ENCODE peak calls at places on chromosomes 11 and 22, in five cellular contexts. C is activated CD4-positive, alpha-beta T cell treated with anti-CD3 and anti-CD28 coated beads for 24 hours; A is activated T-helper 1 cell treated with anti-CD3 and anti-CD28 coated beads, Interleukin-12 subunit alpha, Interleukin-12 subunit beta, Interleukin-2, Interleukin-4 antibody, amounts not matched to agents 30 ng/mL and 10 ng/mL and 1 ng/mL, durations not matched to agents 14 hours and 24 hours and 36 hours; Y is ELR; E is HTR-8/SVneo. P is an unnamed sample.

GRCh38 chr22:49406047-49406650 is 421.5 kb downstream of the BRD1 start:
- DNase-seq in A (no peak), E (no peak), C (no peak), Y (no peak), P (no peak)

GRCh38 chr11:118533769-118534729 is 3.1 kb downstream of the TMEM25 start:
- DNase-seq in C (no peak), A (no peak), E (no peak), Y (no peak), P (no peak)

GRCh38 chr11:69854719-69855118 is 35.5 kb upstream of the FGF3 start:
- DNase-seq in E (peak; percentile 52), C (no peak), A (no peak), Y (peak; percentile 85), P (no peak)

GRCh38 chr11:65225284-65226102 is 36.3 kb upstream of the POLA2 start:
- DNase-seq in A (peak; percentile 34), Y (peak; percentile 61), C (peak; percentile 25), E (no peak), P (peak; percentile 63)

GRCh38 chr11:102630598-102631448 is 5.7 kb upstream of the MMP20 start:
- DNase-seq in E (no peak), A (no peak), C (no peak), Y (no peak), P (no peak)

GRCh38 chr22:44399906-44400762 is 87.4 kb upstream of the SHISAL1 start:
- DNase-seq in A (no peak), C (no peak), Y (no peak), E (no peak), P (no peak)

GRCh38 chr22:42716221-42716620 is 4.4 kb downstream of the A4GALT start:
- DNase-seq in Y (no peak), A (no peak), E (no peak), C (no peak), P (peak; percentile 64)

GRCh38 chr11:78080818-78081495 is 1.3 kb upstream of the NDUFC2 start:
- DNase-seq in A (no peak), Y (peak; percentile 88), E (no peak), C (no peak), P (no peak)

GRCh38 chr11:46272816-46273427 is 4.5 kb upstream of the CREB3L1 start:
- DNase-seq in Y (peak; percentile 85), C (no peak), A (no peak), E (no peak), P (no peak)

GRCh38 chr11:119728226-119728626 is 774 bp downstream of the NECTIN1 start:
- DNase-seq in C (no peak), Y (peak; percentile 23), A (no peak), E (peak; percentile 22), P (no peak)

GRCh38 chr11:102776454-102776853 is 4.0 kb downstream of the MMP10 start:
- DNase-seq in C (no peak), A (no peak), Y (no peak), E (no peak), P (no peak)

GRCh38 chr11:116078101-116078561 is 573.9 kb upstream of the CADM1 start:
- DNase-seq in C (no peak), E (peak; percentile 22), Y (no peak), A (no peak), P (no peak)

GRCh38 chr11:18358646-18359045 is 35.7 kb upstream of the LDHA start:
- DNase-seq in A (no peak), E (no peak), Y (no peak), C (no peak), P (no peak)

GRCh38 chr11:820655-821512 is 2.2 kb downstream of the PNPLA2 start:
- DNase-seq in E (peak; percentile 68), A (no peak), C (no peak), Y (peak; percentile 65), P (no peak)

GRCh38 chr22:48797731-48798130 is 1029.9 kb downstream of the BRD1 start:
- DNase-seq in C (no peak), E (no peak), A (no peak), Y (no peak), P (no peak)

GRCh38 chr11:115500547-115501503 is 3.4 kb downstream of the CADM1 start:
- DNase-seq in E (no peak), C (no peak), A (no peak), Y (no peak), P (no peak)

GRCh38 chr11:78651923-78652602 is 77.4 kb upstream of the NARS2 start:
- DNase-seq in A (no peak), E (no peak), Y (no peak), C (peak; percentile 18), P (no peak)

GRCh38 chr22:39527481-39527961 is 5.0 kb downstream of the RPS19BP1 start:
- DNase-seq in C (no peak), E (no peak), Y (no peak), A (no peak), P (no peak)

P was measured in GM18507.